ENCODE peak calls at places on chromosomes 12 and 14, in nine cellular contexts. O, D, Z, W, H, E, K, N and Y are unnamed samples.

GRCh38 chr14:74488788-74489397 is 4.2 kb downstream of the NPC2 start:
- DNase-seq in D (peak), H (peak), O (no peak), N (no peak), Z (no peak), W (peak), E (peak), K (no peak), Y (peak)

GRCh38 chr14:51157012-51157411 is 62.1 kb upstream of the TRIM9 start:
- DNase-seq in H (no peak), N (no peak), D (no peak), O (no peak), Z (no peak), E (peak), K (no peak), W (peak), Y (peak)

GRCh38 chr12:79934309-79935020 is 432 bp downstream of the PPP1R12A start:
- DNase-seq in K (no peak), D (no peak), E (peak), N (peak), W (no peak), Z (peak), H (no peak), O (no peak), Y (no peak)

GRCh38 chr12:78085562-78086182 is 255.0 kb downstream of the NAV3 start:
- DNase-seq in E (no peak), D (no peak), H (no peak), O (no peak), W (peak), Z (no peak), K (no peak), N (no peak), Y (no peak)

GRCh38 chr12:2450553-2450952 is 344.2 kb upstream of the FKBP4 start:
- DNase-seq in E (no peak), D (no peak), W (no peak), Z (no peak), K (no peak), O (no peak), N (no peak), H (no peak), Y (no peak)

GRCh38 chr14:83006071-83006670 is 1472.5 kb upstream of the SEL1L start:
- DNase-seq in K (no peak), H (no peak), O (no peak), Z (no peak), D (no peak), N (no peak), E (no peak), W (no peak), Y (no peak)

GRCh38 chr14:89956294-89957009 is 725 bp downstream of the TDP1 start:
- DNase-seq in Z (peak), W (peak), N (peak), K (peak), E (peak), D (peak), H (peak), O (peak), Y (peak)

GRCh38 chr14:24300326-24300980 is 803 bp downstream of the NOP9 start:
- DNase-seq in Z (no peak), D (no peak), K (no peak), E (no peak), H (no peak), N (no peak), O (no peak), W (no peak), Y (no peak)

GRCh38 chr12:85468356-85469157 is 188.5 kb downstream of the ALX1 start:
- DNase-seq in W (peak), H (peak), N (no peak), K (no peak), E (peak), Z (peak), D (no peak), O (peak), Y (peak)

GRCh38 chr12:83106873-83107272 is 420.2 kb downstream of the TMTC2 start:
- DNase-seq in W (no peak), Z (no peak), N (no peak), E (no peak), D (no peak), H (no peak), K (no peak), O (no peak), Y (no peak)

GRCh38 chr12:98221243-98221808 is 294.1 kb upstream of the TMPO start:
- DNase-seq in N (no peak), K (no peak), Z (no peak), W (no peak), E (no peak), O (no peak), H (no peak), D (no peak), Y (no peak)

GRCh38 chr14:103542545-103543088 is 13.6 kb downstream of the TRMT61A start:
- DNase-seq in W (no peak), E (no peak), K (peak), N (no peak), Z (no peak), O (no peak), H (no peak), D (no peak), Y (no peak)

GRCh38 chr12:304815-305214 is 42.2 kb upstream of the SLC6A13 start:
- DNase-seq in Z (no peak), O (no peak), N (no peak), E (peak), W (no peak), D (no peak), H (no peak), K (no peak), Y (no peak)